ENCODE peak calls at places on chromosomes 1 and 21, in nine cellular contexts. C, T, U, E, D, M, P, J and S are unnamed samples.

GRCh38 chr21:33846141-33846540 is 69.5 kb downstream of the ATP5PO start:
- DNase-seq in C (no peak), P (no peak), T (no peak), E (no peak), J (no peak), U (no peak), M (no peak), D (no peak), S (no peak)

GRCh38 chr1:230170610-230171009 is 103.6 kb downstream of the GALNT2 start:
- DNase-seq in C (no peak), P (no peak), J (no peak), M (no peak), D (no peak), E (no peak), T (no peak), U (no peak), S (no peak)

GRCh38 chr1:15246960-15247614 is at the start of gene FHAD1:
- DNase-seq in P (no peak), J (peak), E (no peak), M (peak), D (peak), T (peak), C (peak), U (peak), S (peak)

GRCh38 chr1:57269621-57270235 is 154.1 kb downstream of the DAB1 start:
- DNase-seq in M (no peak), P (no peak), T (no peak), D (no peak), C (no peak), E (no peak), U (no peak), J (no peak), S (no peak)

GRCh38 chr1:222627232-222627631 is 9.3 kb downstream of the MIA3 start:
- DNase-seq in T (no peak), D (no peak), P (no peak), J (no peak), U (no peak), M (no peak), E (peak), C (no peak), S (no peak)

GRCh38 chr1:166153641-166154350 is 13.0 kb downstream of the FAM78B start:
- DNase-seq in M (no peak), P (no peak), C (no peak), U (no peak), T (no peak), E (no peak), J (no peak), D (no peak), S (no peak)

GRCh38 chr1:8145525-8145924 is 119.4 kb upstream of the ERRFI1 start:
- DNase-seq in C (no peak), T (no peak), U (no peak), J (no peak), M (no peak), D (no peak), P (no peak), E (no peak), S (no peak)

GRCh38 chr1:179807691-179808485 is 64.8 kb downstream of the FAM163A start:
- DNase-seq in P (no peak), E (no peak), D (no peak), U (no peak), J (no peak), T (no peak), M (no peak), C (no peak), S (no peak)

GRCh38 chr1:207745839-207746767 is 5.8 kb upstream of the CD46 start:
- DNase-seq in U (no peak), P (no peak), J (peak), E (no peak), T (no peak), D (no peak), M (no peak), C (no peak), S (no peak)

GRCh38 chr1:66685265-66685664 is 67.0 kb upstream of the DYNLT5 start:
- DNase-seq in C (no peak), E (no peak), U (no peak), J (no peak), M (no peak), P (no peak), T (no peak), D (no peak), S (no peak)

GRCh38 chr1:3366181-3367051 is 88.0 kb upstream of the ARHGEF16 start:
- DNase-seq in D (no peak), J (no peak), P (no peak), C (no peak), E (peak), M (no peak), T (no peak), U (no peak), S (no peak)

GRCh38 chr1:21324368-21325137 is 34.3 kb upstream of the ECE1 start:
- DNase-seq in P (no peak), E (peak), T (peak), D (peak), C (peak), U (peak), M (peak), J (peak), S (peak)

GRCh38 chr1:231828182-231828920 is 201.8 kb downstream of the DISC1 start:
- DNase-seq in T (no peak), D (no peak), C (peak), U (no peak), J (no peak), M (no peak), P (no peak), E (no peak), S (no peak)

GRCh38 chr1:206469411-206469932 is 804 bp upstream of the IKBKE start:
- DNase-seq in J (no peak), P (no peak), C (no peak), M (no peak), D (no peak), U (peak), E (no peak), T (no peak), S (peak)

GRCh38 chr1:29624320-29624719 is 388.0 kb downstream of the PTPRU start:
- DNase-seq in U (no peak), P (no peak), J (no peak), T (no peak), D (no peak), C (no peak), M (no peak), E (no peak), S (no peak)

GRCh38 chr1:186564558-186564957 is 103.6 kb upstream of the PDC start:
- DNase-seq in E (no peak), M (no peak), P (no peak), U (no peak), C (no peak), D (no peak), J (no peak), T (no peak), S (no peak)

GRCh38 chr21:27562303-27562702 is 595.4 kb upstream of the ADAMTS5 start:
- DNase-seq in U (no peak), T (no peak), J (no peak), C (no peak), P (no peak), D (no peak), M (no peak), E (no peak), S (no peak)

GRCh38 chr21:27566521-27566920 is 599.6 kb upstream of the ADAMTS5 start:
- DNase-seq in M (no peak), E (no peak), P (no peak), J (no peak), T (no peak), D (no peak), U (no peak), C (no peak), S (no peak)

GRCh38 chr21:27564684-27565280 is 597.9 kb upstream of the ADAMTS5 start:
- DNase-seq in C (peak), E (peak), M (no peak), U (peak), D (peak), J (no peak), T (peak), P (no peak), S (peak)

GRCh38 chr21:27569091-27569490 is 602.2 kb upstream of the ADAMTS5 start:
- DNase-seq in P (no peak), J (no peak), T (no peak), U (no peak), C (no peak), M (no peak), E (no peak), D (no peak), S (no peak)

GRCh38 chr21:27565418-27565817 is 598.5 kb upstream of the ADAMTS5 start:
- DNase-seq in C (no peak), D (no peak), T (no peak), M (no peak), P (no peak), U (no peak), J (no peak), E (no peak), S (no peak)
- TF ChIP-seq EP300 in C (no peak), D (no peak), T (no peak), M (no peak), P (no peak), U (no peak), J (no peak), E (no peak), S (no peak)

GRCh38 chr1:175750366-175751111 is 7.1 kb upstream of the TNR start:
- DNase-seq in C (no peak), M (no peak), P (no peak), D (no peak), E (no peak), U (no peak), J (no peak), T (no peak), S (no peak)

GRCh38 chr1:175757381-175758015 is 14.1 kb upstream of the TNR start:
- DNase-seq in E (no peak), M (no peak), U (peak), T (no peak), J (peak), D (no peak), C (peak), P (no peak), S (peak)

DNA sequence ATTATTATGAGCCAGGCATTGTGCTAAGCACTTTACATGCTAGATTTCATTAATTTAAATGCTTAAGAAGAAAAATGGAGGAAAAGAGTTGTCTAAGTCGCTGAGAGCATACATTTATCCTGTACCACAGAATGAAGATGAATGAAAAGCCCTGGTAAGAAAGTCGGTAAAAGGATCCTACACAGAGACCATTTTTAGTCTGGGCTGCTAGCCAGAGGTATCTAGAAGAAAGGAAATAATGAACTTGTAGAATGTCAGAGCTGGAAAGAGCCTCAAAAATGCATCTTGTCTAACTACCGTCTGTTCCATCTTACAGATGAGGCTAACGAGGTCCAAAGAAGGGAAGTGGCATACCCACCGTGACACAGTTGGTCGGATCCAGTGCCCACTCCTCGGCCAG is 12.1 kb upstream of the TNR start:
- DNase-seq in T (no peak), M (no peak), E (no peak), U (no peak), P (no peak), C (no peak), J (no peak), D (no peak), S (no peak)
- TF ChIP-seq EP300 in T (no peak), M (no peak), E (no peak), U (no peak), P (no peak), C (no peak), J (no peak), D (no peak), S (no peak)

DNA sequence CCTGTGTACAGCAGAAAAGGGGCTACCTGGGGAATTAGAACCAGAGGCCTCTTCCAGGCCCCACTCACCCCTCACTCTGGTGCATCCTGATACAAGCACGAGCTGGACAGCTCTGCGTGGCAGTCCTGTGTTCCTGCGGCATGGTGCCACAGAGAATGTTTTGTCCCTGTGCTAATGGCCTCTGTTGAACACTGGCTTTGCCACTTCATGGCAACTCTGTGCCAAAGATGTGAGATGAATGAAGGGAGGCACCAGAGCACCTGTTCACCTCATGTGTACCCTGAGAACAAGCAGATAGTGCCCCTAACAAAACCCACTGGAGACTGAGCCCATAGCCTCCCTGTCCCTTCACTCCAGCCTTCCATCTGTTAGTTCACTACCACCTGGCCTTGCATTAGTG is 199.3 kb upstream of the COA6 start:
- DNase-seq in D (no peak), E (no peak), J (no peak), T (no peak), P (no peak), U (no peak), C (no peak), M (no peak), S (no peak)
- TF ChIP-seq EP300 in D (no peak), E (no peak), J (no peak), T (no peak), P (no peak), U (no peak), C (no peak), M (no peak), S (no peak)

GRCh38 chr1:31811605-31812004 is 4.2 kb downstream of the SPOCD1 start:
- DNase-seq in J (peak), C (peak), U (no peak), M (no peak), E (no peak), T (no peak), D (peak), P (peak), S (no peak)

GRCh38 chr1:31814631-31815306 is 1.1 kb downstream of the SPOCD1 start:
- DNase-seq in P (peak), U (no peak), E (no peak), J (no peak), M (no peak), T (no peak), D (no peak), C (no peak), S (no peak)

GRCh38 chr1:31809698-31810097 is 6.1 kb downstream of the SPOCD1 start:
- DNase-seq in P (peak), M (no peak), J (no peak), C (no peak), E (no peak), D (no peak), T (no peak), U (no peak), S (no peak)

GRCh38 chr1:31814041-31814511 is 1.7 kb downstream of the SPOCD1 start:
- DNase-seq in P (peak), C (no peak), U (no peak), E (no peak), J (no peak), M (no peak), D (peak), T (no peak), S (no peak)

GRCh38 chr1:31812158-31812829 is 3.5 kb downstream of the SPOCD1 start:
- DNase-seq in C (no peak), E (no peak), U (no peak), M (no peak), P (no peak), T (no peak), J (peak), D (no peak), S (no peak)
- TF ChIP-seq EP300 in C (no peak), E (no peak), U (no peak), M (no peak), P (no peak), T (no peak), J (no peak), D (no peak), S (no peak)

DNA sequence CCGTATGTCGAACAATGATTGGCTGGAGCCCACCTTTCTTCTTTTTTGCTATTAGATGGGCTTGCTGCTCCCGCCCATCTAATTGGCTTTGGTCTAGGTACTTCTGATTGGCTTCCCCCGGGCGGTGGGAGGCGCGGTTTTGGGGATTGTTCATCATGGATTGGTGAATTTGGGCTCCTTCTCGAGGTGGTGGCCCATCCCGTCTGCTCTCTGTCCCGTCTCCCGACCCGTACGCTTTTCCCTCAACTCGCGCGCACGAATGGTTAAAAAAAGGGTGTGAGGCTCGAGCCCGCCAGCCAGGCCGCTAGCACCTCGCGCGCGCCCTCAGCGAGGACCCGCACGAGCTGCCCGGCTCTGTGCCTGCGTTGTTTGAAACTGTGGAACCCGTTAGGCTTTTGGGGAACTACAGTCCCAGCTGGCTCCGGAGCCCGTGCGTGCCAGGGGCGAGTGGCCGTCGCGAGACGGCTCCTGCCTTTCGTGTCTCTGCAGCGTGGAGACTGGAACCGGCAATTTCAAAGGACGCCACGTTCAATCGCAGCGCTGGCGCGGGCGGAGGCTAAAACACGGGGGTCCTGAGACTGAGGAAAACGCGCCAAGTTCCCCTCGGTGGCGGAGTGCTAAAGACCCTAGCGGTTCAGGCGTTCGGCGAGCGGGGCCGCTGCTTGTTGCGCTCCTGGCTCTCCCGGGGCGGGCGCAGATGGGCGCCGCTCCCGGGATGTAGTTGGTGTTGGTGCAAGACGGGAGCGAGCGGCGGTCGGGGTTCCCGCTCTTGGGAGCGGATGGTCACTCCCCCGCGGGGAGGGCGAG is at the start of gene USP1:
- DNase-seq in T (peak), P (peak), C (no peak), E (peak), J (peak), U (peak), D (peak), M (peak), S (peak)
- TF ChIP-seq EP300 in T (no peak), P (no peak), C (no peak), E (peak), J (no peak), U (peak), D (no peak), M (no peak), S (no peak)

GRCh38 chr1:216723274-216723780 is at the start of gene ESRRG:
- DNase-seq in P (no peak), E (no peak), M (no peak), J (no peak), U (peak), D (peak), T (peak), C (no peak), S (peak)
- TF ChIP-seq EP300 in P (no peak), E (no peak), M (no peak), J (no peak), U (no peak), D (no peak), T (no peak), C (no peak), S (no peak)

DNA sequence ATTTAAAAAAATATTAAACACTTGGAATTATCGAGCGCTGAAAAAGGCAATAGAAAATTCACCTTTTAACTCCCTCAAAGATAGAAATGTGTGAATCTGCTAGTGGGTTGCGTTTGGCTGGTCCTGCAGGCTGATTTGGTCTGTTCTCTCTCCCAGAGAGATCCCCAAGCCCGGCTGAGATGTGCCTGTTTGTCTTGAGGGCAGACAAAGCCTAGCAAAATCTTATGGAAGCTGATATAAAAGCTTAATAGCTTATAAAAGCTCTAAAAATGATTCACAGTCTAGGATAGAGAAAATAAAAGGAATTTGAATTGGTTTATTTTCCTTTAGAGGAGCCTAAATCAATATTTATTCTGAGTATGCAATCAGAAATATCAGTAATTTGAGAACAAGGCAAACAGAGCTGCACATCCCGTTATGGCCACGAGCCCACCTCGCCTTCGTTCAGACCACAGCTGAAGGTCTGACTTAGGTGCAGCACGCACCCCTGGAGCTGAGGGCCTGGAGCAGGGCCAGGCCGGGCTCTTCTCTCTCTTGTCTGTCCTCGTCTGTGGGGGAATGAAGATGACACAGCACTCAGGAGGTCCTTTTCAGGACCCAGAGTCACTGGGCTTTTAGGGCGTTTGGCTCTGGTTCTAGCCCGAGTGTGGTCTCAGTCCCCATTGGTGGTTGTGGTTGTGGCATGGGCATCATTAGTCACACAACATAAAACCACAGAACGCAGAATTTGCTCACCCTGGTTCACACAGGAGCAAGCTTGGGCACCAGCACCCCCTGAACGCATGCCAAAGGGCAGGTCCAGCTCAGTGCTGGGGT is 18.6 kb downstream of the PDE9A start:
- DNase-seq in P (no peak), C (no peak), E (no peak), D (no peak), U (no peak), T (no peak), J (no peak), M (no peak), S (no peak)
- TF ChIP-seq EP300 in P (no peak), C (no peak), E (no peak), D (no peak), U (no peak), T (no peak), J (no peak), M (no peak), S (no peak)